ENCODE peak calls at places on chromosome 10, in six cellular contexts. D is stimulated activated CD4-positive, alpha-beta T cell treated with anti-CD3 and anti-CD28 coated beads, Interleukin-1b, Interleukin-23, amount 100 ng/mL, for 4 hours; K is foreskin fibroblast; B is adrenal gland; T is colonic mucosa; H is mesenchymal stem cell. E is an unnamed sample.
A peak's percentile ranks its signal among the peaks of the same experiment; 100 is the strongest.

GRCh38 chr10:75865413-75865812 is 434.0 kb downstream of the LRMDA start:
- DNase-seq in H (no peak), T (no peak), D (no peak), K (no peak), B (no peak), E (no peak)

GRCh38 chr10:51171946-51172345 is 97.7 kb downstream of the PRKG1 start:
- DNase-seq in H (peak; percentile 22), K (peak; percentile 11), B (no peak), D (no peak), T (no peak), E (peak; percentile 52)

GRCh38 chr10:13102002-13102794 is 2.2 kb downstream of the OPTN start:
- DNase-seq in K (no peak), D (no peak), B (peak; percentile 45), T (no peak), H (peak; percentile 61), E (peak; percentile 77)

GRCh38 chr10:133277993-133278576 is 1.4 kb upstream of the ADAM8 start:
- DNase-seq in B (peak; percentile 45), T (no peak), H (no peak), D (no peak), K (no peak), E (no peak)

GRCh38 chr10:50624866-50625491 is 1.2 kb upstream of the SGMS1 start:
- DNase-seq in K (peak; percentile 58), D (peak; percentile 45), B (peak; percentile 73), T (peak; percentile 85), H (peak; percentile 81), E (peak; percentile 62)

GRCh38 chr10:114436941-114437340 is 32.6 kb upstream of the AFAP1L2 start:
- DNase-seq in K (no peak), D (no peak), T (no peak), H (no peak), B (no peak), E (no peak)

GRCh38 chr10:95211606-95212279 is 17.7 kb downstream of the ACSM6 start:
- DNase-seq in T (no peak), H (no peak), D (no peak), B (no peak), K (peak; percentile 51), E (peak; percentile 67)

GRCh38 chr10:101650841-101651240 is 44.1 kb downstream of the FBXW4 start:
- DNase-seq in K (no peak), D (no peak), H (no peak), B (no peak), T (no peak), E (no peak)

GRCh38 chr10:69769395-69769989 is 32.2 kb upstream of the COL13A1 start:
- DNase-seq in D (no peak), B (peak; percentile 84), K (peak; percentile 73), T (no peak), H (peak; percentile 82), E (peak; percentile 69)

GRCh38 chr10:91378061-91378460 is 32.1 kb upstream of the HECTD2 start:
- DNase-seq in H (peak; percentile 12), D (no peak), B (no peak), T (no peak), K (no peak), E (no peak)

GRCh38 chr10:47261121-47261520 is 38.9 kb upstream of the GDF10 start:
- DNase-seq in H (no peak), D (peak; percentile 25), T (no peak), B (no peak), K (no peak), E (no peak)

GRCh38 chr10:30897547-30897946 is 134.1 kb downstream of the ZNF438 start:
- DNase-seq in T (no peak), B (no peak), D (no peak), K (no peak), H (no peak), E (no peak)

GRCh38 chr10:76327441-76327840 is 896.0 kb downstream of the LRMDA start:
- DNase-seq in D (no peak), T (no peak), H (no peak), B (no peak), K (no peak), E (no peak)

GRCh38 chr10:75234017-75234682 is 1.6 kb downstream of the COMTD1 start:
- DNase-seq in B (peak; percentile 97), H (peak; percentile 85), K (peak; percentile 90), D (peak; percentile 99), T (peak; percentile 99), E (peak; percentile 88)

GRCh38 chr10:47143072-47143471 is 156.9 kb upstream of the GDF10 start:
- DNase-seq in D (no peak), H (no peak), K (no peak), T (no peak), B (no peak), E (no peak)

GRCh38 chr10:100829103-100829870 is 83.5 kb upstream of the SLF2 start:
- DNase-seq in B (no peak), T (no peak), H (no peak), D (no peak), K (no peak), E (no peak)

GRCh38 chr10:86601956-86602592 is 52.3 kb upstream of the OPN4 start:
- DNase-seq in D (no peak), H (no peak), B (no peak), K (no peak), T (no peak), E (no peak)

GRCh38 chr10:95430231-95430951 is 130.8 kb downstream of the SORBS1 start:
- DNase-seq in T (peak; percentile 54), B (peak; percentile 58), D (peak; percentile 17), H (peak; percentile 58), K (peak; percentile 35), E (peak; percentile 37)

GRCh38 chr10:29993319-29993876 is 66.0 kb downstream of the JCAD start:
- DNase-seq in D (no peak), K (no peak), B (no peak), T (no peak), H (peak; percentile 26), E (no peak)

GRCh38 chr10:128009768-128010167 is 102.9 kb downstream of the PTPRE start:
- DNase-seq in K (no peak), B (peak; percentile 82), D (no peak), H (peak; percentile 94), T (no peak), E (no peak)

GRCh38 chr10:88091490-88092061 is 228.2 kb downstream of the PTEN start:
- DNase-seq in D (peak; percentile 39), B (no peak), H (no peak), K (no peak), T (no peak), E (no peak)

GRCh38 chr10:97138174-97138573 is 47.6 kb downstream of the SLIT1 start:
- DNase-seq in B (no peak), K (no peak), T (peak; percentile 23), D (no peak), H (no peak), E (no peak)

GRCh38 chr10:127524869-127525268 is 24.2 kb upstream of the NPS start:
- DNase-seq in T (no peak), B (no peak), K (peak; percentile 1), D (no peak), H (no peak), E (no peak)

GRCh38 chr10:14500172-14500765 is 169.5 kb upstream of the FRMD4A start:
- DNase-seq in D (no peak), K (no peak), T (peak; percentile 57), H (peak; percentile 47), B (no peak), E (no peak)

GRCh38 chr10:97539523-97540200 is 32.9 kb upstream of the ANKRD2 start:
- DNase-seq in D (no peak), K (peak; percentile 89), B (no peak), H (peak; percentile 74), T (no peak), E (peak; percentile 94)

E was measured in fibroblast of gingiva.